ENCODE peak calls at places on chromosomes 16 and 17, in six cellular contexts. L is CD4-positive, alpha-beta memory T cell; C is IMR-90; N is fibroblast of lung; A is body of pancreas; J is psoas muscle. X is an unnamed sample. For H3K4me1, the result is how much of the 10 kb centered on the place peaks cover.

GRCh38 chr16:84568066-84568465 is 49.8 kb downstream of the COTL1 start:
- DNase-seq in L (no peak), C (no peak), N (no peak), A (no peak), J (no peak), X (no peak)

GRCh38 chr16:73059779-73060178 is 11.9 kb upstream of the ZFHX3 start:
- DNase-seq in L (no peak), C (no peak), N (no peak), A (no peak), J (no peak), X (no peak)

GRCh38 chr17:12693640-12694039 is 27.9 kb downstream of the MYOCD start:
- DNase-seq in L (no peak), C (peak), N (no peak), A (no peak), J (no peak), X (no peak)

GRCh38 chr16:86353185-86353584 is 157.1 kb upstream of the FOXF1 start:
- DNase-seq in L (no peak), C (peak), N (peak), A (no peak), J (no peak), X (no peak)

GRCh38 chr16:73847090-73847489 is 449.5 kb upstream of the PSMD7 start:
- DNase-seq in L (no peak), C (no peak), N (no peak), A (no peak), J (no peak), X (no peak)

GRCh38 chr17:1134634-1135324 is 45.0 kb downstream of the ABR start:
- DNase-seq in L (no peak), C (no peak), N (no peak), A (no peak), J (no peak), X (no peak)

GRCh38 chr17:41539979-41540701 is 12.0 kb upstream of the KRT19 start:
- DNase-seq in L (no peak), C (no peak), N (no peak), A (no peak), J (no peak), X (no peak)

GRCh38 chr17:7354262-7354781 is 634 bp upstream of the TMEM95 start:
- DNase-seq in L (no peak), C (peak), N (peak), A (no peak), J (no peak), X (no peak)

GRCh38 chr17:49254066-49254465 is 23.5 kb upstream of the PHOSPHO1 start:
- DNase-seq in L (no peak), C (no peak), N (no peak), A (no peak), J (no peak), X (no peak)

GRCh38 chr17:44309472-44309871 is 1.1 kb downstream of the RUNDC3A start:
- DNase-seq in L (no peak), C (no peak), N (no peak), A (no peak), J (no peak), X (no peak)

GRCh38 chr16:30570621-30571443 is 682 bp downstream of the ZNF688 start:
- DNase-seq in L (no peak), C (peak), N (peak), A (no peak), J (peak), X (peak)

GRCh38 chr16:72001180-72001890 is 1.1 kb upstream of the PKD1L3 start:
- DNase-seq in L (no peak), C (no peak), N (no peak), A (no peak), J (no peak), X (peak)

GRCh38 chr17:49461580-49461979 is 33.5 kb upstream of the NGFR start:
- DNase-seq in L (no peak), C (no peak), N (no peak), A (no peak), J (no peak), X (no peak)

GRCh38 chr16:65249768-65250167 is 127.9 kb upstream of the CDH11 start:
- DNase-seq in L (no peak), C (no peak), N (peak), A (peak), J (peak), X (no peak)

GRCh38 chr17:38605230-38605851 is 411 bp downstream of the SRCIN1 start:
- DNase-seq in L (no peak), C (no peak), N (no peak), A (no peak), J (no peak), X (peak)

GRCh38 chr16:85391175-85391707 is 221.9 kb upstream of the GSE1 start:
- DNase-seq in L (no peak), C (no peak), N (no peak), A (no peak), J (no peak), X (no peak)

GRCh38 chr17:49294126-49294525 is 63.5 kb upstream of the PHOSPHO1 start:
- DNase-seq in L (no peak), C (no peak), N (no peak), A (no peak), J (no peak), X (no peak)

GRCh38 chr16:64989050-64989449 is 132.8 kb downstream of the CDH11 start:
- DNase-seq in L (no peak), C (no peak), N (no peak), A (no peak), J (no peak), X (no peak)

GRCh38 chr17:79946352-79947231 is 89.1 kb downstream of the TBC1D16 start:
- DNase-seq in L (no peak), C (no peak), N (no peak), A (peak), J (peak), X (no peak)

GRCh38 chr17:62966426-62967110 is 533 bp downstream of the TANC2 start:
- DNase-seq in L (peak), C (peak), N (peak), A (peak), J (peak), X (peak)

GRCh38 chr17:36839256-36839655 is 98.0 kb upstream of the LHX1 start:
- DNase-seq in L (no peak), C (no peak), N (no peak), A (no peak), J (no peak), X (no peak)

GRCh38 chr17:65137076-65137935 is at the start of gene RGS9:
- DNase-seq in L (peak), C (peak), N (peak), A (peak), J (peak), X (peak)

GRCh38 chr17:32805029-32805976 is 71.6 kb downstream of the MYO1D start:
- DNase-seq in L (no peak), C (no peak), N (no peak), A (no peak), J (no peak), X (no peak)

GRCh38 chr16:22141746-22142145 is 20.6 kb upstream of the SDR42E2 start:
- DNase-seq in L (no peak), C (peak), N (no peak), A (no peak), J (no peak), X (no peak)

GRCh38 chr17:14205992-14206461 is 30.6 kb downstream of the CDRT15 start:
- DNase-seq in L (peak), C (no peak), N (no peak), A (peak), J (peak), X (no peak)

GRCh38 chr16:11211061-11211976 is 44.7 kb downstream of the SOCS1 start:
- DNase-seq in L (no peak), C (no peak), N (no peak), A (no peak), J (no peak), X (no peak)

GRCh38 chr17:56593741-56594527 is 435 bp downstream of the NOG start:
- DNase-seq in L (no peak), C (peak), N (peak), A (peak), J (peak), X (peak)

GRCh38 chr16:56847173-56847948 is 17.6 kb upstream of the SLC12A3 start:
- DNase-seq in L (no peak), C (no peak), N (peak), A (no peak), J (no peak), X (no peak)

GRCh38 chr16:268141-269053 is 7.3 kb downstream of the RGS11 start:
- DNase-seq in L (no peak), C (no peak), N (no peak), A (peak), J (no peak), X (no peak)

GRCh38 chr16:87765776-87766484 is at the start of gene KLHDC4:
- DNase-seq in L (peak), C (peak), N (peak), A (peak), J (peak), X (peak)

GRCh38 chr17:80209765-80210164 is 10.4 kb downstream of the SGSH start:
- DNase-seq in L (no peak), C (no peak), N (no peak), A (no peak), J (no peak), X (no peak)

GRCh38 chr16:66959645-66960177 is 1.4 kb upstream of the CES3 start:
- DNase-seq in L (no peak), C (no peak), N (no peak), A (no peak), J (peak), X (no peak)

GRCh38 chr17:37212184-37212583 is 163.6 kb upstream of the C17orf78 start:
- DNase-seq in L (no peak), C (no peak), N (no peak), A (no peak), J (no peak), X (peak)

GRCh38 chr16:15829460-15829859 is 27.4 kb downstream of the MYH11 start:
- DNase-seq in L (no peak), C (peak), N (peak), A (no peak), J (peak), X (no peak)
- H3K27ac ChIP-seq in L (no peak), C (peak), N (no peak), A (no peak), J (no peak), X (no peak)

GRCh38 chr17:75335315-75335714 is 46.1 kb upstream of the SLC25A19 start:
- DNase-seq in L (no peak), C (no peak), N (no peak), A (no peak), J (no peak), X (no peak)
- H3K4me1 ChIP-seq in L (half or more), C (under half), N (under half), A (under half), J (under half), X (under half)

GRCh38 chr16:81809567-81809966 is 30.5 kb downstream of the PLCG2 start:
- DNase-seq in L (no peak), C (no peak), N (no peak), A (no peak), J (no peak), X (no peak)
- H3K27ac ChIP-seq in L (no peak), C (no peak), N (no peak), A (no peak), J (no peak), X (no peak)

GRCh38 chr17:39782980-39783379 is 45.2 kb downstream of the GRB7 start:
- DNase-seq in L (no peak), C (no peak), N (no peak), A (no peak), J (no peak), X (no peak)

GRCh38 chr17:39781028-39781800 is 43.5 kb downstream of the GRB7 start:
- DNase-seq in L (no peak), C (no peak), N (no peak), A (no peak), J (no peak), X (no peak)

GRCh38 chr17:39787038-39787437 is 49.3 kb downstream of the GRB7 start:
- DNase-seq in L (no peak), C (no peak), N (no peak), A (no peak), J (no peak), X (no peak)

GRCh38 chr17:39781814-39782213 is 44.1 kb downstream of the GRB7 start:
- DNase-seq in L (no peak), C (no peak), N (no peak), A (no peak), J (no peak), X (no peak)

GRCh38 chr17:39782481-39782880 is 44.7 kb downstream of the GRB7 start:
- DNase-seq in L (no peak), C (peak), N (peak), A (peak), J (no peak), X (no peak)
- H3K4me1 ChIP-seq in L (half or more), C (under half), N (under half), A (under half), J (under half), X (under half)

DNA sequence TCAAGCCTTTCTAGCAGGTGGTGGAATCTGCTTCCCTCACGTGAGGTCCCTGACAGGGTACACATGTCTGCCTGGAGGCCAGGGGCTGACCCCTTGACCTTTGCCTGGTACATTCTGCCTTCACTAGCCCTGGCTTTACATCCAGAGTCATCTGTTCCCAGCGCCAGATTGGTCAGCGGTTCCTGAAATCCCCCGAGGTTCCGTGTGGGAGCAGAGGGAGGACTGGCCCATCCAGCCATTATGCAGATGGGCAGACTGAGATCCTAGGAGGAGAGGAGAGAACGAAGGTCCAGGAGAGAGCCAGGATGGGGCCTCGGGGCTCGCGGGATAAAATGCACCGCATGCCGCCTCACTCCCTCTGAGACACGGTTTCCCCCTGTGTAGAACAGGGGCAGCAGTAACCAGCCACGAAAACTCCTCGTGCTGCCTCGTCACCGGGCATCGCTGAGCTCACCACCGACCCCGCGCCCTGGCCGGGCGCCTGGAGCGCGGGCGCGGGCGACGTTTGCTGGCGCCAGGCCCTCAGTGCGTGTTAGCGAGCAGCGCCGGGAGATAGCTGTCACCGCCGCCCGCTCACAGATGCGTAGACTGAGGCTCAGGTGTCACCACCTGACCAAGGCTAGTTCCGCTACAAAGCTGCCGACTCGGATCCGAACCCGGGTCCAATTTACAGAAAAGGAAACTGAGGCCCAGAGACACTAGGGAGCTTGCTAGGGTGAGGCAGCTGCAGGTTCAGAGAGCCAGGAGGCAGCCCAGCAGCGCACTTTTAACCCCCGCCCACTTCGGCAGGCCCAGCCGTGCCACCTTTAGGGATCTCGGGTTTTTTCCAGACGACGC is 811 bp upstream of the MAP2K3 start:
- DNase-seq in L (no peak), C (peak), N (peak), A (no peak), J (peak), X (no peak)
- H3K27ac ChIP-seq in L (peak), C (peak), N (peak), A (peak), J (peak), X (no peak)

DNA sequence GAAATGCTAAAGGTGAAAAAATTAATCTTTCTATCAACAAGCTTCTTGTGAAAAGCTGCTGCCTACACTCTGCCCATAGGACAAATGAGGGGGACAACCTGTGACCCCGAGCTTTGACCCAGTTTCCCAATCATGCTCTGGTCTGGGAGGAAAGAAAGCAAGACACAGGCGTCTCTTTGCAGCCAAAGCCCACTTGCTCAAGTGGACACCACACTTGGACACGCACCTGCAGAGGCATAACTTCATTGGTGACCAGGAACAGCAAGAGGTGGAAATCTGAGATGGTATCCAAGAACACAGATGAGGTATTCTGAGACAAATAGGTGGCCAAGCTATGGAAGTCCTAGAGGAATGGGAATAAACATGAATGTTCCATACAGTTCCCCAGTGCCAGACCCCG is 15.0 kb upstream of the FAAP100 start:
- DNase-seq in L (no peak), C (no peak), N (no peak), A (no peak), J (no peak), X (no peak)
- H3K4me1 ChIP-seq in L (under half), C (under half), N (under half), A (under half), J (under half), X (under half)

DNA sequence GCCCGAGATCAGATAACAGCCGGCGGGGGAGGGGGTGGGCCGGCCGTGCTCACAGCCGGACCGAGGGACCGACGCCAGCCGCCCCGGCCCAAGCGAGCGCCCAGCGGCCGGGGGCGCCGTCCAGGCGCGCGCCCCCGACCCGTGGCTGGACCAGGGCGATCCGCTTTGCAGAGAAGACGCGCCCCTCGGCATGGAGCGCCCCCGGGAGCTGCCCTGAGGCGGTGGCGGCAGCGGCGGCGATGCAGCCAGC is 353 bp downstream of the KCNJ12 start:
- DNase-seq in L (no peak), C (no peak), N (no peak), A (no peak), J (no peak), X (no peak)
- H3K27ac ChIP-seq in L (no peak), C (no peak), N (no peak), A (no peak), J (peak), X (no peak)

X was measured in SJCRH30.